ENCODE peak calls at places on chromosomes 6 and 20, in four cellular contexts. L, J, U and X are unnamed samples.

GRCh38 chr6:162733489-162733888 is 5.7 kb downstream of the PACRG start:
- DNase-seq in L (no peak), J (no peak), U (no peak), X (no peak)

GRCh38 chr6:81937296-81937937 is 184.9 kb upstream of the TENT5A start:
- DNase-seq in L (no peak), J (no peak), U (no peak), X (peak; percentile 80)

GRCh38 chr6:16043171-16044142 is 85.4 kb upstream of the MYLIP start:
- DNase-seq in L (no peak), J (no peak), U (no peak), X (no peak)

GRCh38 chr6:43953794-43954310 is 173.4 kb downstream of the MRPL14 start:
- DNase-seq in L (no peak), J (peak; percentile 41), U (no peak), X (no peak)

GRCh38 chr20:51450221-51450712 is 92.3 kb downstream of the NFATC2 start:
- DNase-seq in L (no peak), J (no peak), U (no peak), X (peak; percentile 50)

GRCh38 chr20:62772994-62773858 is 23.0 kb upstream of the MRGBP start:
- DNase-seq in L (no peak), J (no peak), U (no peak), X (peak; percentile 43)

GRCh38 chr20:6299451-6299850 is 176.6 kb upstream of the FERMT1 start:
- DNase-seq in L (no peak), J (no peak), U (no peak), X (peak; percentile 14)

GRCh38 chr6:80541186-80541585 is 434.7 kb downstream of the BCKDHB start:
- DNase-seq in L (no peak), J (no peak), U (no peak), X (peak; percentile 95)

GRCh38 chr6:155418017-155418749 is 37.5 kb downstream of the NOX3 start:
- DNase-seq in L (peak; percentile 39), J (no peak), U (no peak), X (peak; percentile 83)

GRCh38 chr20:1933465-1933870 is 38.3 kb downstream of the SIRPA start:
- DNase-seq in L (no peak), J (no peak), U (no peak), X (no peak)

GRCh38 chr20:46670228-46670584 is 18.9 kb upstream of the SLC13A3 start:
- DNase-seq in L (no peak), J (no peak), U (no peak), X (no peak)

GRCh38 chr20:44218441-44218840 is 7.9 kb upstream of the OSER1 start:
- DNase-seq in L (no peak), J (no peak), U (no peak), X (no peak)

GRCh38 chr6:89311853-89312531 is 3.1 kb downstream of the GABRR2 start:
- DNase-seq in L (no peak), J (no peak), U (peak; percentile 32), X (peak; percentile 21)

GRCh38 chr6:75747371-75747984 is 1.6 kb upstream of the MYO6 start:
- DNase-seq in L (no peak), J (no peak), U (no peak), X (peak; percentile 43)

GRCh38 chr6:144912474-144912873 is 627.3 kb downstream of the UTRN start:
- DNase-seq in L (no peak), J (no peak), U (no peak), X (peak; percentile 37)

GRCh38 chr20:35091808-35092523 is 641 bp downstream of the TRPC4AP start:
- DNase-seq in L (no peak), J (no peak), U (no peak), X (no peak)

GRCh38 chr20:19427480-19427879 is 215.0 kb downstream of the SLC24A3 start:
- DNase-seq in L (no peak), J (no peak), U (no peak), X (no peak)

GRCh38 chr6:145148392-145149175 is 586.7 kb downstream of the EPM2A start:
- DNase-seq in L (no peak), J (no peak), U (no peak), X (peak; percentile 92)

GRCh38 chr20:51020657-51021056 is 2.2 kb downstream of the KCNG1 start:
- DNase-seq in L (no peak), J (no peak), U (no peak), X (no peak)

GRCh38 chr6:75727206-75727605 is 21.8 kb upstream of the MYO6 start:
- DNase-seq in L (no peak), J (no peak), U (no peak), X (no peak)

GRCh38 chr20:54407446-54407845 is 67.9 kb upstream of the DOK5 start:
- DNase-seq in L (no peak), J (no peak), U (no peak), X (no peak)

GRCh38 chr20:4683261-4683660 is 38.4 kb upstream of the PRND start:
- DNase-seq in L (no peak), J (no peak), U (no peak), X (no peak)

GRCh38 chr6:112205521-112206458 is 48.6 kb downstream of the LAMA4 start:
- DNase-seq in L (no peak), J (no peak), U (no peak), X (peak; percentile 73)

GRCh38 chr6:134310206-134310605 is 7.7 kb downstream of the SGK1 start:
- DNase-seq in L (no peak), J (no peak), U (no peak), X (no peak)

GRCh38 chr20:13396036-13396435 is 175.0 kb downstream of the ISM1 start:
- DNase-seq in L (no peak), J (no peak), U (no peak), X (no peak)

GRCh38 chr6:113893866-113894265 is 36.7 kb downstream of the MARCKS start:
- DNase-seq in L (no peak), J (no peak), U (no peak), X (no peak)

GRCh38 chr6:133637436-133637835 is 251.5 kb upstream of the TCF21 start:
- DNase-seq in L (no peak), J (no peak), U (no peak), X (no peak)

GRCh38 chr6:43277643-43278523 is 20.2 kb upstream of the SLC22A7 start:
- DNase-seq in L (no peak), J (no peak), U (no peak), X (no peak)

GRCh38 chr20:38125157-38126056 is 39.7 kb downstream of the TGM2 start:
- DNase-seq in L (no peak), J (no peak), U (no peak), X (peak; percentile 54)

GRCh38 chr6:107075951-107076381 is 39.3 kb downstream of the BEND3 start:
- DNase-seq in L (no peak), J (no peak), U (no peak), X (no peak)